ENCODE peak calls at places on chromosomes 3 and 15, in six cellular contexts. W is psoas muscle, Y is iPS DF 6.9, I is aorta, L is mesendoderm, J is coronary artery. O is an unnamed sample.

GRCh38 chr3:197511130-197511529 is 44.6 kb downstream of the BDH1 start:
- DNase-seq in I (no peak), Y (no peak), W (no peak), L (no peak), J (no peak), O (no peak)

GRCh38 chr3:56124546-56124945 is 343.7 kb downstream of the ERC2 start:
- DNase-seq in L (no peak), W (no peak), Y (no peak), J (no peak), I (no peak), O (no peak)

GRCh38 chr15:51697150-51697549 is 15.8 kb downstream of the SCG3 start:
- DNase-seq in L (no peak), J (no peak), W (no peak), Y (no peak), I (no peak), O (no peak)

GRCh38 chr3:170585008-170585936 is 603 bp downstream of the SLC7A14 start:
- DNase-seq in W (peak; percentile 41), I (no peak), Y (no peak), L (peak; percentile 50), J (no peak), O (no peak)

GRCh38 chr15:98421419-98422085 is 226.8 kb upstream of the IGF1R start:
- DNase-seq in Y (no peak), J (no peak), L (peak; percentile 67), I (peak; percentile 78), W (peak; percentile 84), O (peak; percentile 78)

GRCh38 chr3:74469151-74469550 is 145.3 kb downstream of the CNTN3 start:
- DNase-seq in W (no peak), I (no peak), Y (no peak), L (no peak), J (no peak), O (no peak)

GRCh38 chr3:194344012-194344411 is 7.1 kb downstream of the CPN2 start:
- DNase-seq in W (peak; percentile 83), L (peak; percentile 80), I (peak; percentile 83), Y (no peak), J (no peak), O (peak; percentile 80)

GRCh38 chr3:192339214-192339613 is 388.1 kb downstream of the FGF12 start:
- DNase-seq in Y (no peak), L (peak; percentile 73), W (no peak), I (no peak), J (no peak), O (no peak)

GRCh38 chr3:193620650-193621049 is 27.6 kb downstream of the OPA1 start:
- DNase-seq in I (no peak), W (no peak), Y (no peak), J (no peak), L (no peak), O (no peak)

GRCh38 chr3:190130037-190130436 is 9.3 kb upstream of the P3H2 start:
- DNase-seq in Y (no peak), W (no peak), J (no peak), I (no peak), L (no peak), O (no peak)

GRCh38 chr15:69623521-69624513 is 171.2 kb downstream of the RPLP1 start:
- DNase-seq in W (no peak), J (no peak), I (no peak), Y (no peak), L (no peak), O (no peak)

GRCh38 chr15:77975332-77976119 is 102.0 kb downstream of the TBC1D2B start:
- DNase-seq in J (peak; percentile 74), Y (no peak), I (no peak), L (no peak), W (no peak), O (no peak)

GRCh38 chr15:81297147-81297572 is 26.8 kb downstream of the STARD5 start:
- DNase-seq in J (no peak), Y (no peak), L (no peak), W (no peak), I (peak; percentile 62), O (no peak)

GRCh38 chr3:59717679-59718205 is 667.9 kb upstream of the CFAP20DC start:
- DNase-seq in Y (no peak), J (no peak), W (no peak), I (no peak), L (peak; percentile 39), O (no peak)

GRCh38 chr3:186225603-186226002 is 116.7 kb upstream of the ETV5 start:
- DNase-seq in Y (no peak), W (no peak), J (no peak), I (no peak), L (no peak), O (no peak)

GRCh38 chr3:186221733-186222378 is 113.0 kb upstream of the ETV5 start:
- DNase-seq in W (peak; percentile 67), I (no peak), L (no peak), J (no peak), Y (no peak), O (no peak)

GRCh38 chr3:186226466-186226865 is 117.6 kb upstream of the ETV5 start:
- DNase-seq in I (no peak), L (no peak), Y (no peak), J (no peak), W (no peak), O (no peak)

GRCh38 chr3:186220886-186221285 is 112.0 kb upstream of the ETV5 start:
- DNase-seq in J (no peak), Y (no peak), I (no peak), W (peak; percentile 83), L (peak; percentile 43), O (peak; percentile 79)

GRCh38 chr3:186224211-186224610 is 115.3 kb upstream of the ETV5 start:
- DNase-seq in L (no peak), W (no peak), I (no peak), Y (no peak), J (no peak), O (no peak)
- H3K27ac ChIP-seq in L (no peak overlapping the region), W (peak overlapping the region; percentile 30), I (no peak overlapping the region), Y (no peak overlapping the region), J (no peak overlapping the region), O (no peak overlapping the region)

GRCh38 chr3:52213005-52213404 is 12.4 kb downstream of the TLR9 start:
- DNase-seq in L (no peak), I (no peak), J (no peak), W (no peak), Y (no peak), O (no peak)

GRCh38 chr3:52211268-52211891 is 13.4 kb downstream of the ALAS1 start:
- DNase-seq in W (no peak), J (no peak), L (no peak), I (no peak), Y (no peak), O (no peak)

GRCh38 chr3:52210550-52211046 is 12.6 kb downstream of the ALAS1 start:
- DNase-seq in I (no peak), L (no peak), W (no peak), J (no peak), Y (no peak), O (no peak)

GRCh38 chr3:52208556-52208955 is 10.6 kb downstream of the ALAS1 start:
- DNase-seq in W (no peak), I (no peak), L (no peak), J (no peak), Y (no peak), O (no peak)

GRCh38 chr3:52210037-52210436 is 12.1 kb downstream of the ALAS1 start:
- DNase-seq in W (no peak), L (no peak), J (no peak), Y (no peak), I (no peak), O (no peak)
- H3K27ac ChIP-seq in W (no peak overlapping the region), L (no peak overlapping the region), J (no peak overlapping the region), Y (no peak overlapping the region), I (no peak overlapping the region), O (no peak overlapping the region)

GRCh38 chr3:4281991-4282390 is 21.2 kb upstream of the SETMAR start:
- DNase-seq in Y (no peak), W (no peak), J (no peak), I (no peak), L (no peak), O (no peak)
- H3K27ac ChIP-seq in Y (no peak overlapping the region), W (no peak overlapping the region), J (no peak overlapping the region), I (no peak overlapping the region), L (no peak overlapping the region), O (no peak overlapping the region)

GRCh38 chr3:73055583-73056364 is 5.7 kb upstream of the EBLN2 start:
- DNase-seq in I (no peak), L (no peak), J (no peak), W (no peak), Y (no peak), O (no peak)
- H3K27ac ChIP-seq in I (no peak overlapping the region), L (no peak overlapping the region), J (no peak overlapping the region), W (no peak overlapping the region), Y (no peak overlapping the region), O (peak overlapping the region; percentile 38)

GRCh38 chr3:23202921-23203650 is at the start of gene UBE2E2:
- DNase-seq in J (peak; percentile 83), L (peak; percentile 87), I (peak; percentile 81), W (peak; percentile 92), Y (no peak), O (peak; percentile 75)
- H3K27ac ChIP-seq in J (peak within 1 kb of the TSS; percentile 95), L (peak within 1 kb of the TSS; percentile 63), I (peak within 1 kb of the TSS; percentile 62), W (peak within 1 kb of the TSS; percentile 96), Y (no peak within 1 kb of the TSS), O (peak within 1 kb of the TSS; percentile 76)

DNA sequence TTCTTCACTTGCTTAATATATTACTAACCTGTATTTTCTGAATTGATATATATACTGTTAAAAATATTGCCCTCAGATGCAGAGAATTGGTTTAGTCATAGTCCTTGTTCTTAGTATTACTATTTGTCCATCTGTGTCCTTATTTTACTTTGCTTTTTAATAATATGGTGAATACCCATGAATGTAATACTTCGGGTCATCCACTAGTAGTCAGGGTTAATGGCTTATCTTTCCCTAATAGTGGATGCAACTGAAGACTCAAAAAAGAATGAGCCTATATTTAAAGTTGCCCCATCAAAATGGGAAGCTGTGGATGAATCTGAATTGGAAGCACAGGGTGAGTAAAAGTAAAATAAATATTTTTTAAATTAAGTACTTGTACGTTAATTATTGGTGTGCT is 36.5 kb downstream of the U2SURP start:
- DNase-seq in W (no peak), L (no peak), J (no peak), Y (no peak), I (no peak), O (no peak)
- H3K27ac ChIP-seq in W (no peak overlapping the region), L (no peak overlapping the region), J (no peak overlapping the region), Y (no peak overlapping the region), I (no peak overlapping the region), O (no peak overlapping the region)